ENCODE peak calls at places on chromosome 12, in seven cellular contexts. A is CD4-positive, alpha-beta T cell; H is memory B cell; B is NCI-H345; O is CD4-positive, CD25-positive, alpha-beta regulatory T cell; X is neural crest cell; K is naive thymus-derived CD8-positive, alpha-beta T cell. L is an unnamed sample.

GRCh38 chr12:69045430-69045829 is 112.5 kb upstream of the CPM start:
- DNase-seq in O (no peak), A (no peak), K (no peak), X (no peak), B (no peak), H (no peak), L (no peak)

GRCh38 chr12:65355461-65355860 is 77.0 kb downstream of the MSRB3 start:
- DNase-seq in K (no peak), A (no peak), X (no peak), H (no peak), B (no peak), O (no peak), L (no peak)

GRCh38 chr12:74021937-74022336 is 515.7 kb upstream of the ATXN7L3B start:
- DNase-seq in A (no peak), B (peak), K (no peak), H (no peak), X (peak), O (no peak), L (no peak)

GRCh38 chr12:121653999-121654398 is 15.5 kb downstream of the MORN3 start:
- DNase-seq in O (no peak), A (no peak), H (no peak), K (no peak), X (no peak), B (no peak), L (no peak)

GRCh38 chr12:25251749-25252148 is 1.0 kb upstream of the KRAS start:
- DNase-seq in A (no peak), H (no peak), K (no peak), B (no peak), O (no peak), X (no peak), L (no peak)

GRCh38 chr12:24997970-24998582 is 49.2 kb upstream of the BCAT1 start:
- DNase-seq in K (no peak), A (no peak), H (no peak), O (peak), B (no peak), X (no peak), L (no peak)

GRCh38 chr12:94175763-94176660 is 27.6 kb downstream of the PLXNC1 start:
- DNase-seq in A (no peak), K (no peak), X (no peak), O (no peak), H (no peak), B (no peak), L (no peak)

GRCh38 chr12:57145460-57146059 is 1.9 kb downstream of the LRP1-AS start:
- DNase-seq in K (no peak), B (no peak), A (no peak), X (no peak), O (no peak), H (no peak), L (no peak)

GRCh38 chr12:10339441-10339840 is 31.8 kb downstream of the KLRD1 start:
- DNase-seq in K (no peak), X (no peak), A (no peak), H (no peak), O (no peak), B (no peak), L (no peak)

GRCh38 chr12:34395056-34396005 is 373.0 kb downstream of the ALG10 start:
- DNase-seq in A (no peak), O (no peak), X (no peak), K (no peak), H (peak), B (no peak), L (peak)

GRCh38 chr12:41988715-41989114 is 156.0 kb downstream of the GXYLT1 start:
- DNase-seq in K (no peak), A (no peak), H (no peak), O (no peak), X (no peak), B (no peak), L (no peak)

GRCh38 chr12:1695836-1696670 is 5.2 kb downstream of the ADIPOR2 start:
- DNase-seq in O (no peak), K (no peak), X (no peak), A (no peak), H (no peak), B (no peak), L (no peak)

GRCh38 chr12:56801661-56802622 is 38.8 kb downstream of the HSD17B6 start:
- DNase-seq in A (no peak), B (no peak), H (no peak), O (no peak), X (no peak), K (no peak), L (no peak)

GRCh38 chr12:29957835-29958234 is 174.1 kb upstream of the TMTC1 start:
- DNase-seq in A (no peak), O (no peak), X (no peak), H (no peak), B (no peak), K (no peak), L (no peak)

GRCh38 chr12:39638178-39638577 is 18.6 kb upstream of the ABCD2 start:
- DNase-seq in K (no peak), A (no peak), O (no peak), X (no peak), B (no peak), H (no peak), L (no peak)

GRCh38 chr12:69437073-69437472 is 33.1 kb upstream of the FRS2 start:
- DNase-seq in B (no peak), X (no peak), O (no peak), H (no peak), K (no peak), A (no peak), L (no peak)

GRCh38 chr12:43733687-43734086 is 24.9 kb downstream of the PUS7L start:
- DNase-seq in H (no peak), K (no peak), X (no peak), B (no peak), A (no peak), O (no peak), L (no peak)

GRCh38 chr12:94202245-94203180 is 54.1 kb downstream of the PLXNC1 start:
- DNase-seq in A (no peak), H (no peak), O (no peak), B (peak), K (no peak), X (no peak), L (no peak)

GRCh38 chr12:118816296-118816695 is 165.0 kb upstream of the SRRM4 start:
- DNase-seq in A (no peak), B (no peak), H (no peak), X (no peak), O (no peak), K (no peak), L (no peak)

GRCh38 chr12:125381373-125381772 is 316.1 kb downstream of the AACS start:
- DNase-seq in A (no peak), X (no peak), B (no peak), H (no peak), O (no peak), K (no peak), L (no peak)

GRCh38 chr12:49868449-49868848 is 25.5 kb upstream of the BCDIN3D start:
- DNase-seq in H (no peak), A (no peak), O (no peak), X (no peak), K (no peak), B (no peak), L (no peak)

GRCh38 chr12:108332791-108333382 is 6.2 kb downstream of the CMKLR1 start:
- DNase-seq in H (no peak), B (no peak), A (no peak), O (no peak), K (no peak), X (no peak), L (peak)

GRCh38 chr12:131604146-131604844 is 106.6 kb upstream of the SFSWAP start:
- DNase-seq in B (no peak), A (peak), X (no peak), H (no peak), K (peak), O (peak), L (no peak)

GRCh38 chr12:42585175-42585845 is 4.2 kb downstream of the PRICKLE1 start:
- DNase-seq in K (no peak), X (no peak), A (no peak), O (no peak), H (no peak), B (no peak), L (no peak)

GRCh38 chr12:69686731-69687130 is 12.4 kb downstream of the BEST3 start:
- DNase-seq in K (no peak), H (no peak), B (no peak), A (no peak), O (no peak), X (no peak), L (no peak)

GRCh38 chr12:22051114-22051698 is 5.2 kb downstream of the CMAS start:
- DNase-seq in K (no peak), A (no peak), B (no peak), O (no peak), H (no peak), X (no peak), L (no peak)

L was measured in ascending aorta.